ENCODE peak calls at places on chromosomes 6 and 20, in six cellular contexts. E, Y, P, K, D and R are unnamed samples.

GRCh38 chr6:3287308-3287707 is 28.6 kb downstream of the PSMG4 start:
- DNase-seq in E (no peak), Y (no peak), P (peak), K (no peak), D (no peak), R (no peak)

GRCh38 chr20:60934724-60935123 is 317.3 kb upstream of the CDH4 start:
- DNase-seq in E (no peak), Y (no peak), P (no peak), K (no peak), D (no peak), R (no peak)

GRCh38 chr6:36933102-36933501 is 21.4 kb upstream of the PI16 start:
- DNase-seq in E (no peak), Y (no peak), P (no peak), K (no peak), D (peak), R (no peak)

GRCh38 chr6:110529355-110529754 is 52.9 kb upstream of the SLC22A16 start:
- DNase-seq in E (no peak), Y (no peak), P (no peak), K (peak), D (peak), R (no peak)

GRCh38 chr6:25125736-25126135 is 153.4 kb upstream of the CARMIL1 start:
- DNase-seq in E (no peak), Y (no peak), P (no peak), K (no peak), D (no peak), R (no peak)

GRCh38 chr6:6882593-6882992 is 225.2 kb upstream of the RREB1 start:
- DNase-seq in E (no peak), Y (no peak), P (no peak), K (no peak), D (no peak), R (no peak)

GRCh38 chr20:46809961-46810360 is 84.7 kb upstream of the EYA2 start:
- DNase-seq in E (no peak), Y (no peak), P (no peak), K (no peak), D (no peak), R (no peak)

GRCh38 chr6:143270026-143270425 is 180.5 kb downstream of the ADAT2 start:
- DNase-seq in E (no peak), Y (no peak), P (no peak), K (no peak), D (no peak), R (no peak)

GRCh38 chr20:31368301-31368700 is at the start of gene DEFB118:
- DNase-seq in E (no peak), Y (no peak), P (no peak), K (no peak), D (no peak), R (no peak)

GRCh38 chr20:10673831-10674683 is at the start of gene JAG1:
- DNase-seq in E (peak), Y (peak), P (peak), K (peak), D (peak), R (peak)

GRCh38 chr6:70667256-70667710 is 400 bp upstream of the SMAP1 start:
- DNase-seq in E (no peak), Y (no peak), P (no peak), K (no peak), D (no peak), R (no peak)

GRCh38 chr6:36721369-36722140 is 23.9 kb downstream of the RAB44 start:
- DNase-seq in E (no peak), Y (no peak), P (no peak), K (no peak), D (no peak), R (no peak)

GRCh38 chr6:152423216-152424103 is 213.7 kb downstream of the SYNE1 start:
- DNase-seq in E (no peak), Y (no peak), P (no peak), K (peak), D (no peak), R (no peak)

GRCh38 chr20:50054626-50055511 is 58.1 kb downstream of the UBE2V1 start:
- DNase-seq in E (no peak), Y (no peak), P (no peak), K (no peak), D (no peak), R (no peak)

GRCh38 chr6:131258816-131259476 is 123.7 kb downstream of the AKAP7 start:
- DNase-seq in E (peak), Y (no peak), P (no peak), K (no peak), D (no peak), R (no peak)

GRCh38 chr6:106514281-106514885 is 114.9 kb downstream of the RTN4IP1 start:
- DNase-seq in E (no peak), Y (no peak), P (no peak), K (no peak), D (no peak), R (no peak)

GRCh38 chr20:37968726-37969401 is 64.4 kb downstream of the TTI1 start:
- DNase-seq in E (peak), Y (no peak), P (no peak), K (peak), D (no peak), R (no peak)

GRCh38 chr6:6131492-6132109 is 124.9 kb upstream of the NRN1 start:
- DNase-seq in E (peak), Y (peak), P (peak), K (peak), D (peak), R (no peak)

GRCh38 chr6:45420083-45420908 is 42.6 kb upstream of the SUPT3H start:
- DNase-seq in E (no peak), Y (no peak), P (peak), K (peak), D (peak), R (no peak)

GRCh38 chr6:46090115-46091079 is 39.4 kb upstream of the ENPP4 start:
- DNase-seq in E (peak), Y (no peak), P (peak), K (peak), D (peak), R (peak)

GRCh38 chr20:63071541-63072181 is 64.9 kb upstream of the BHLHE23 start:
- DNase-seq in E (peak), Y (peak), P (peak), K (no peak), D (no peak), R (no peak)

GRCh38 chr20:15252289-15252688 is 914.9 kb upstream of the FLRT3 start:
- DNase-seq in E (no peak), Y (no peak), P (no peak), K (no peak), D (no peak), R (no peak)

GRCh38 chr6:75563032-75563431 is 38.6 kb upstream of the SENP6 start:
- DNase-seq in E (peak), Y (peak), P (peak), K (peak), D (peak), R (no peak)

GRCh38 chr20:35237486-35237885 is 11.0 kb downstream of the MMP24 start:
- DNase-seq in E (no peak), Y (no peak), P (no peak), K (no peak), D (no peak), R (no peak)

GRCh38 chr6:108853077-108853476 is 4.9 kb downstream of the ARMC2 start:
- DNase-seq in E (no peak), Y (no peak), P (no peak), K (no peak), D (no peak), R (no peak)

GRCh38 chr20:58995461-58996225 is 11.4 kb downstream of the CTSZ start:
- DNase-seq in E (peak), Y (no peak), P (no peak), K (no peak), D (no peak), R (no peak)

GRCh38 chr6:109446541-109446940 is 6.0 kb downstream of the SMPD2 start:
- DNase-seq in E (no peak), Y (no peak), P (no peak), K (no peak), D (no peak), R (no peak)

GRCh38 chr6:42889815-42890214 is 10.4 kb downstream of the RPL7L1 start:
- DNase-seq in E (no peak), Y (no peak), P (no peak), K (no peak), D (no peak), R (no peak)

GRCh38 chr6:125869427-125869826 is 78.7 kb downstream of the NCOA7 start:
- DNase-seq in E (no peak), Y (no peak), P (no peak), K (no peak), D (no peak), R (no peak)

GRCh38 chr20:6709865-6710595 is 57.5 kb upstream of the BMP2 start:
- DNase-seq in E (no peak), Y (no peak), P (no peak), K (no peak), D (peak), R (no peak)

GRCh38 chr6:11231564-11232176 is 798 bp downstream of the NEDD9 start:
- DNase-seq in E (peak), Y (no peak), P (no peak), K (no peak), D (peak), R (no peak)

GRCh38 chr6:112030965-112031660 is 22.8 kb upstream of the CCN6 start:
- DNase-seq in E (no peak), Y (no peak), P (no peak), K (no peak), D (no peak), R (no peak)

GRCh38 chr6:35218456-35218855 is 4.7 kb downstream of the SCUBE3 start:
- DNase-seq in E (no peak), Y (no peak), P (no peak), K (no peak), D (no peak), R (no peak)

GRCh38 chr6:2209226-2209809 is 36.1 kb downstream of the GMDS start:
- DNase-seq in E (peak), Y (peak), P (peak), K (peak), D (peak), R (peak)

GRCh38 chr6:143700684-143701342 is 23.0 kb downstream of the PHACTR2 start:
- DNase-seq in E (no peak), Y (no peak), P (no peak), K (no peak), D (peak), R (no peak)

DNA sequence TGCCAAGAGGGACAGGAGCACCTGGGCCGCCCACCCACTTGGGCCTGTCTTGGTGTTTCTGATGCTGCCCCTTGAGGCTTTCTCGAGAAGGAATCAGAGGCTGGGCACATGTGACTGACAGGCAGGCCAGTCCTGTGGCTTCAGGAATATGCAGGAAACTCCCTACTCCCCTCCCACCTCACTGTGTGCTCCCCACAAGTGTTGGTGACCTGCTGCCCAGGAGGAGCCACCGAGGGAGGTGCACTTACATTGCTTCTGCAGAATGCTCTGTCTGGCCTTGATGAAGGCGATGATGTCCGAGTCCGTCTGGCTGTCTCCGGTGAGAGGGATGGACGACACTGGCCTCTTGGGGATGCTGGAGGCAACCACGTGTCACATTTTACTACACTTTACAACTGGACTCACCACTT is 21.0 kb upstream of the KCNK16 start:
- DNase-seq in E (no peak), Y (no peak), P (no peak), K (no peak), D (no peak), R (no peak)
- TF ChIP-seq MAX in E (no peak), Y (no peak), P (no peak), K (no peak), D (no peak), R (no peak)

DNA sequence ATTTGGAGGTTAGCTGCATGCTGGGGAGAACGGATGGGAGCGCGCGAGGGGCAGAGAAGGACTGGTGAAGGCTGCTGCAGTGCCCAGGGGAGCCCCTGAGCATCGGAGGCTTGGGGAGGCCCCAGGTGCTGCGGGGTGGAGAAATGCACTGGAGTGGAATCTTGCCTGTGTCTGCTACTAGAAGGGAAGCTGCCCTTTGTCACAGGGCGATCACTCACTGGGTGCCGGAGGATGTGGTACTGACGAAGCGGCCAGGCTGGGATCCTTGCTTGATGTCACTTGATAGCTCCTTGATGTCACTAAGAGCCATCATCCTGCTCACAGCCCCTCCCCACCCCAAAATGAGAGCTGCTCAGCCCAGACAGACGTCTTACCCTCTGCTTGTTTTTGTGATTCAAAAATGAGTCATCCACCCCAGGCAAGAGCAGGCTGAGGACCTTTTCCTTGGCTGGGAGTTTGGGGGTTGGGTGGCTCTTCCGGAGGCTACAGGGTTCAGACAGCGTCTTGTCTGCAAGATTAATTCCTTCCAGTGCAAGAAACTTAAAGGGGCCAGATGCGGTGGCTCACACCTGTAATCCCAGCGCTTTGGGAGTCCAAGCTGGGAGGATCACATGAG is 62.6 kb upstream of the PMEPA1 start:
- DNase-seq in E (peak), Y (peak), P (peak), K (peak), D (peak), R (no peak)
- TF ChIP-seq MAX in E (peak), Y (no peak), P (no peak), K (no peak), D (no peak), R (no peak)

DNA sequence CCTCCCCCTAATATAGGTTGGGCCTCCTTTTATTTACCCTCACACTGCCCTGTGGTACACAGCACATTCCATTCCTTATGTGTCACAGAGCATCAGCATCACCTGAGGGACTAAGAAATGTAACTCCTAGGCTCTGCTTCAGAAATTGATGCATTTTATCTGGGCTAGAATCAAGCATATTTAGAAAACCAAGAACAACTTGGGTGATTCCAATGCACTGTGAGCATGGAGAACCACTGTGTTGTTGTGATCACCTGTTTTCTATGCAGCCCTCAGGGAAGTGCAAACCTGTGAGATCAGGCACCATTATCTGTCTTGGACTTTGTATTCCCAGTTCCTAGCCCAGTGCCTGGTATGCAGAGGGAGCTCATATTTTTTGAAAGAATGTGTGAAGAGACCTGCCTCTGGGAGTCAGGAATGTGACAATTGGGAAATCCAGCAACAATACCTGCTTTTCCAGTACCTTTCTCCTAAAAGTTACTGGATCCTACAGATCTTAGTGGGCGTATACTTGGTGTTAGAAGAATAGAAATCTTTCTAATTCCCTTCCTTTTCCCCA is 7.0 kb downstream of the KAT14 start:
- DNase-seq in E (no peak), Y (no peak), P (no peak), K (no peak), D (no peak), R (no peak)
- TF ChIP-seq MAX in E (no peak), Y (no peak), P (no peak), K (no peak), D (no peak), R (no peak)

GRCh38 chr6:129672883-129673631 is 36.9 kb downstream of the ARHGAP18 start:
- DNase-seq in E (peak), Y (no peak), P (no peak), K (peak), D (peak), R (peak)
- TF ChIP-seq MAX in E (no peak), Y (no peak), P (no peak), K (no peak), D (no peak), R (no peak)

DNA sequence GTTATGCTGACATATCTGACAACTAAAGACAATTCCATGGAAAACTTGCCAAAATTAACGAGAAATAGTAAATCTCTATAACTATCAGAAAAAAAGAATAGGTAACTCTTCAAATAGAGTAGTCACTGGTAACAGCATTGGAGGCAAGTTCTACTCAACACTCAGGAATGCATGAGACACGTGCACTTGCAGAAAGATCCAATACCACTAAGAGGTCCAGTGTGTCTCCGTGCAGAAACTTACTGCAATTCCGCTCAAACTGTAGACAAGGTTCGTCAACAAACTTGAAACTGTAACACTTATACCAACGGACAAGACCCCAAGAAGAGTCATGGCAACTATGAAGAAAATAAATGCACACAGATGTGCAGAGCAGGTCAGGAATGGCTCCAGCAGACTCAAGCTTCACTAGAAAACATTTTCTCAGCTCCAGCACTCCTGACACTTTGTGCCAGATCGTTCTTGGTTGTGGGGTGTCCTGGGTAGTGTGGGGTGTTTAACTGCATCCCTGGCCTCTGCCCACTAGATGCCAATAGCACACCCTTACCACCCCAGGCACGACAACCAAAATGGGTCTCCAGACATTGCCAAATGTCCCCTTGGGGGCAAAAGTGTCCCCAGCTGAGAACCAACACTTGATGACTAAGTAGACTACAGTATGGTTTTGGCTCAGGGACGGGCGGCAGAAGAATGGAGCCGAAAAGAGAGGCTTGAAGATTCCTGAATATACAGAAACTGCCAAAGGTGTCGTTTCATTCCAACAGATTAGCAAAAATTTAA is 134.8 kb downstream of the DTNBP1 start:
- DNase-seq in E (no peak), Y (no peak), P (no peak), K (no peak), D (no peak), R (no peak)
- TF ChIP-seq MAX in E (no peak), Y (no peak), P (no peak), K (no peak), D (no peak), R (no peak)

DNA sequence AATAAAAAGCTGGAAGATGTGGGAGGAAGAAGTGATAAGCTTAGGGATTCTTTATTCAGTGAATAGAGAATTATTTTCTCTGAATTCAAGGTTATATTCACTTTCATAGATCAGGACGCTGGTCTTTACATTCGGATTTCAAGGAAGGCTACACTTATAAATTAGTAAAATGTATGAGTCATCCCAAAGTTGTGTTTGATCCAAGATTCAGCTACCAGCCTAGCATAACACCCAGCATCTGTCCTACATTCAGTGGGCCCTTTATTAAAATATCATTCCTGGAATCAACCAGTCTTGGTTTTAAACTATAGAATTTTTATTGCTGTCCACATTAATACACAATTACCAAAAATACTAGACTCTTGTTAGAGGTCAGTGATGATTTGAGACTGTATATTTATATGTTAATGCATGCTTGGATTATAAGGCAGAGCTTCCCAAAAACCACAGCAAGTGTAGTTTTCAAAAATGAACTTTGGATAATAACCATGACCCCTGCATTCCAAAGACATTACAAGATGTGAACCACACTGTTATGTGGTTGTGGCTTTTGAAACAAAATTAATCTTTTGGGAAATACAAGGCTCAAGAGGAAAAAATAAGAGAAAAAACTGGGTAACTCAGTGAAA is 210.7 kb upstream of the CNR1 start:
- DNase-seq in E (no peak), Y (no peak), P (no peak), K (no peak), D (peak), R (no peak)
- TF ChIP-seq MAX in E (no peak), Y (no peak), P (no peak), K (no peak), D (no peak), R (no peak)

DNA sequence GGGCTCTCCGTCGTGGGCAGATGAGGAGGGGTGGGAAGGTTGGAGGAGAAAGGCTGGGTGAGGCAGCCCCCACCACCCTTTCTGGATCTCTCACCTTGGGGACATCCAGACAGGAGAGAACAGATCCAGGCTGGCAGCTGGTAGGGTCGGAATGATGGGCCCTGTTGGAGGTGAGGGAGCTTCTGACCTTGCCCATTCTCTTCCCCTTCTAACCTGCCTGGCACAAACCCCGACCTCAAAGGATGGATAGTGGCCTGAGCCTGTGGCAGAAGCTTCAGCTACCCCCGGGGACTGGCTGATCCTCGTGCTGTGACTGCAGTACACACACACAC is 6.0 kb upstream of the NPBWR2 start:
- DNase-seq in E (no peak), Y (no peak), P (no peak), K (no peak), D (no peak), R (no peak)
- TF ChIP-seq MAX in E (no peak), Y (no peak), P (no peak), K (no peak), D (no peak), R (no peak)